ENCODE peak calls at places on chromosomes 4 and X, in nine cellular contexts. R is prostate gland, S is sigmoid colon, V is GM23338, Z is suprapubic skin, Y is HL-60, F is stomach, N is transverse colon, P is HCT116. J is an unnamed sample.

GRCh38 chr4:16616981-16617380 is 281.5 kb downstream of the LDB2 start:
- DNase-seq in R (no peak), S (no peak), V (no peak), Z (no peak), Y (no peak), F (no peak), N (no peak), P (no peak), J (no peak)

GRCh38 chr4:74624351-74625151 is 169.8 kb downstream of the BTC start:
- DNase-seq in R (no peak), S (no peak), V (no peak), Z (no peak), Y (peak; percentile 63), F (no peak), N (no peak), P (peak; percentile 93), J (no peak)

GRCh38 chrX:134396174-134396573 is 63.8 kb upstream of the HPRT1 start:
- DNase-seq in R (no peak), S (no peak), V (peak; percentile 12), Z (no peak), Y (no peak), F (no peak), N (no peak), P (no peak), J (no peak)

GRCh38 chr4:185283723-185284122 is 74.3 kb downstream of the SNX25 start:
- DNase-seq in R (no peak), S (no peak), V (no peak), Z (no peak), Y (no peak), F (no peak), N (no peak), P (no peak), J (no peak)

GRCh38 chrX:18861436-18861950 is 122.4 kb downstream of the PHKA2 start:
- DNase-seq in R (no peak), S (no peak), V (no peak), Z (no peak), Y (no peak), F (no peak), N (no peak), P (no peak), J (no peak)

GRCh38 chr4:148883435-148883834 is 441.2 kb upstream of the NR3C2 start:
- DNase-seq in R (no peak), S (no peak), V (no peak), Z (no peak), Y (no peak), F (no peak), N (no peak), P (no peak), J (no peak)

GRCh38 chrX:46551494-46552128 is 6.4 kb upstream of the ZNF674 start:
- DNase-seq in R (no peak), S (no peak), V (peak; percentile 89), Z (no peak), Y (no peak), F (no peak), N (no peak), P (no peak), J (no peak)

GRCh38 chr4:80197132-80197573 is at the start of gene PRDM8:
- DNase-seq in R (peak; percentile 66), S (peak; percentile 72), V (peak; percentile 52), Z (no peak), Y (no peak), F (no peak), N (no peak), P (no peak), J (no peak)

GRCh38 chr4:25861951-25862410 is 807 bp downstream of the SEL1L3 start:
- DNase-seq in R (peak; percentile 15), S (no peak), V (peak; percentile 64), Z (no peak), Y (no peak), F (no peak), N (peak; percentile 27), P (no peak), J (no peak)

GRCh38 chr4:74161676-74162450 is 3.9 kb downstream of the MTHFD2L start:
- DNase-seq in R (no peak), S (no peak), V (no peak), Z (no peak), Y (no peak), F (no peak), N (no peak), P (no peak), J (no peak)

GRCh38 chr4:80475781-80476180 is 140.3 kb downstream of the CFAP299 start:
- DNase-seq in R (no peak), S (no peak), V (no peak), Z (no peak), Y (no peak), F (no peak), N (no peak), P (no peak), J (no peak)

GRCh38 chr4:1870578-1871443 is at the start of gene NSD2:
- DNase-seq in R (peak; percentile 87), S (peak; percentile 93), V (peak; percentile 90), Z (peak; percentile 89), Y (peak; percentile 75), F (peak; percentile 93), N (peak; percentile 94), P (peak; percentile 68), J (peak; percentile 96)

GRCh38 chrX:16177260-16177659 is 10.0 kb downstream of the MAGEB17 start:
- DNase-seq in R (no peak), S (no peak), V (peak; percentile 19), Z (no peak), Y (no peak), F (no peak), N (no peak), P (no peak), J (no peak)

GRCh38 chr4:150251752-150252190 is 173.5 kb downstream of the DCLK2 start:
- DNase-seq in R (no peak), S (peak; percentile 79), V (peak; percentile 66), Z (no peak), Y (no peak), F (no peak), N (no peak), P (no peak), J (no peak)

GRCh38 chr4:185874516-185875230 is 62.7 kb upstream of the SORBS2 start:
- DNase-seq in R (no peak), S (no peak), V (no peak), Z (no peak), Y (no peak), F (no peak), N (no peak), P (no peak), J (no peak)

GRCh38 chr4:75598390-75598789 is 31.9 kb downstream of the CDKL2 start:
- DNase-seq in R (no peak), S (no peak), V (peak; percentile 10), Z (no peak), Y (peak; percentile 0), F (no peak), N (no peak), P (no peak), J (no peak)

GRCh38 chr4:48710446-48711209 is 69.5 kb downstream of the FRYL start:
- DNase-seq in R (no peak), S (no peak), V (no peak), Z (no peak), Y (no peak), F (no peak), N (no peak), P (no peak), J (no peak)

GRCh38 chr4:9735515-9735914 is 45.9 kb upstream of the DRD5 start:
- DNase-seq in R (no peak), S (no peak), V (peak; percentile 69), Z (no peak), Y (no peak), F (no peak), N (no peak), P (no peak), J (no peak)

GRCh38 chrX:39773923-39774803 is 323.6 kb downstream of the BCOR start:
- DNase-seq in R (no peak), S (no peak), V (no peak), Z (no peak), Y (no peak), F (no peak), N (no peak), P (no peak), J (no peak)

GRCh38 chr4:8106451-8107025 is 52.1 kb downstream of the ABLIM2 start:
- DNase-seq in R (no peak), S (no peak), V (no peak), Z (no peak), Y (no peak), F (no peak), N (no peak), P (no peak), J (no peak)

GRCh38 chrX:129738466-129739308 is at the start of gene XPNPEP2:
- DNase-seq in R (no peak), S (peak; percentile 69), V (peak; percentile 22), Z (no peak), Y (no peak), F (no peak), N (no peak), P (no peak), J (no peak)

GRCh38 chrX:20061869-20062254 is 54.8 kb downstream of the MAP7D2 start:
- DNase-seq in R (no peak), S (no peak), V (no peak), Z (no peak), Y (no peak), F (no peak), N (no peak), P (no peak), J (no peak)

GRCh38 chr4:83846193-83846830 is 310.4 kb downstream of the GPAT3 start:
- DNase-seq in R (no peak), S (no peak), V (no peak), Z (no peak), Y (no peak), F (no peak), N (no peak), P (no peak), J (no peak)
- TF ChIP-seq POLR2AphosphoS5 in R (no peak), S (no peak), V (no peak), Z (no peak), Y (no peak), F (no peak), N (no peak), P (no peak), J (no peak)

DNA sequence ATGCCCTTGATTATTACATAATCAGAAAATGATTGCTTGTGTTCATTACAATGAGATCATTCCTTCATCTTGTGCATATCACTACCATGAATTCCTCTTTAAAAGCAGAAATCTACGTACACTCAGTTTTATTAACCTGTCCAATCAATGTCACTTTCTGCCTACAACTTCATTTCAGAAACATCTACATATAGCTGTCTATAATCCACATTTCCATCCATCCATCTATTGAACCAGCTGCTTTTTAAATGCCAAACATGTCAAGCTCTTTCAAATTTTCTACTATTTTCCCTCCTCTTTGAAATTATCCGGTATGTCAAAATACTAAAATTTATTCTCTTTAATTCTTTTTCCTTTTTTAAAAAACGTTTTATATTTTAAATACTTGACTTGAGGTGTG is 462.0 kb downstream of the GABRG1 start:
- DNase-seq in R (no peak), S (no peak), V (no peak), Z (no peak), Y (no peak), F (no peak), N (no peak), P (no peak), J (no peak)
- TF ChIP-seq POLR2AphosphoS5 in R (no peak), S (no peak), V (no peak), Z (no peak), Y (no peak), F (no peak), N (no peak), P (no peak), J (no peak)

GRCh38 chr4:97851115-97851514 is 292.2 kb downstream of the STPG2 start:
- DNase-seq in R (no peak), S (no peak), V (no peak), Z (no peak), Y (no peak), F (no peak), N (no peak), P (no peak), J (no peak)
- TF ChIP-seq POLR2AphosphoS5 in R (no peak), S (no peak), V (no peak), Z (no peak), Y (no peak), F (no peak), N (no peak), P (no peak), J (no peak)

GRCh38 chrX:53441531-53442321 is 7.6 kb upstream of the HSD17B10 start:
- DNase-seq in R (peak; percentile 51), S (peak; percentile 91), V (peak; percentile 78), Z (peak; percentile 82), Y (peak; percentile 77), F (peak; percentile 84), N (peak; percentile 87), P (peak; percentile 71), J (peak; percentile 86)
- TF ChIP-seq POLR2AphosphoS5 in R (peak; percentile 51), S (no peak), V (peak; percentile 42), Z (no peak), Y (no peak), F (peak; percentile 17), N (peak; percentile 57), P (peak; percentile 71), J (no peak)